ENCODE peak calls at places on chromosomes 4 and X, in seven cellular contexts. U, X, Y, K, E, V and T are unnamed samples.

GRCh38 chrX:48509245-48509590 is 426 bp downstream of the PORCN start:
- DNase-seq in X (no peak), E (no peak), V (no peak), U (no peak), Y (no peak), K (no peak), T (no peak)

GRCh38 chrX:95290455-95290854 is 1394.2 kb upstream of the DIAPH2 start:
- DNase-seq in K (no peak), U (no peak), E (no peak), Y (peak), X (no peak), V (no peak), T (no peak)

GRCh38 chrX:41332408-41332987 is 1.5 kb upstream of the DDX3X start:
- DNase-seq in K (no peak), Y (no peak), X (peak), U (no peak), V (no peak), E (peak), T (no peak)

GRCh38 chr4:154332681-154333421 is 158.7 kb downstream of the DCHS2 start:
- DNase-seq in V (peak), K (peak), X (peak), U (peak), E (peak), Y (peak), T (no peak)

GRCh38 chrX:374566-374965 is 12.1 kb downstream of the PPP2R3B start:
- DNase-seq in Y (no peak), U (no peak), K (no peak), X (no peak), E (no peak), V (no peak), T (no peak)

GRCh38 chrX:15170927-15171326 is 99.0 kb downstream of the ASB9 start:
- DNase-seq in E (no peak), K (no peak), Y (no peak), X (no peak), V (no peak), U (no peak), T (no peak)

GRCh38 chr4:138629669-138630068 is 385.9 kb upstream of the NOCT start:
- DNase-seq in E (no peak), V (no peak), Y (no peak), K (no peak), U (no peak), X (no peak), T (no peak)

GRCh38 chrX:95059909-95060308 is 1385.9 kb downstream of the FAM133A start:
- DNase-seq in E (no peak), K (no peak), V (no peak), Y (no peak), X (no peak), U (no peak), T (no peak)

GRCh38 chr4:149676076-149676475 is 139.6 kb downstream of the IQCM start:
- DNase-seq in K (no peak), Y (no peak), X (no peak), V (no peak), U (no peak), E (no peak), T (no peak)

GRCh38 chr4:183170894-183171293 is 71.8 kb downstream of the WWC2 start:
- DNase-seq in U (no peak), X (no peak), Y (no peak), K (no peak), V (no peak), E (no peak), T (no peak)

GRCh38 chr4:183164963-183165362 is 65.9 kb downstream of the WWC2 start:
- DNase-seq in V (no peak), X (no peak), E (no peak), U (no peak), Y (no peak), K (no peak), T (no peak)

GRCh38 chr4:183161630-183162029 is 62.6 kb downstream of the WWC2 start:
- DNase-seq in E (no peak), V (no peak), Y (no peak), U (no peak), X (no peak), K (no peak), T (no peak)

GRCh38 chr4:183163135-183163534 is 64.1 kb downstream of the WWC2 start:
- DNase-seq in U (no peak), Y (no peak), V (no peak), E (no peak), X (no peak), K (no peak), T (no peak)

DNA sequence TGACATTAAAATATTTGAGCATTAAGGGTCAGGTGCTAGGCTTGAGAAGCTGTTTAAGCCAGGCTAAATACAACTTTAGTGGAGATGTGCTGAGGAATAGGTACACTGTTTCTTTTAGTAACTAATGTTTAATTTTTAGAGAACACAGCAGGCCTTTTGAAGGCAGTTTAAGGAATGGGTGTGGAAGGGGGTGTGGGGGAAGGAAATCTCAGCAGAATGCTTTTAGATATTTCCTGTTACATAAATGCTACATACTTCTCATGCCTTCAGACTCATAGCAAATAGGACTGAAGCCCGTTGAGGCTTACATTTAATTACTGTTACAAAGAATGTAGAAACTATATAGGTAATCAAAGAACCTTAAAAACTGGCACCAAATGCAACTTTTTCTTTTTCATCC is 66.3 kb downstream of the WWC2 start:
- DNase-seq in U (no peak), E (no peak), X (no peak), K (no peak), Y (no peak), V (no peak), T (no peak)
- H3K27ac ChIP-seq in U (no peak), E (peak), X (no peak), K (peak), Y (no peak), V (no peak), T (no peak)

GRCh38 chrX:10089378-10089795 is 67.4 kb upstream of the CLCN4 start:
- DNase-seq in Y (no peak), X (no peak), K (no peak), U (no peak), V (no peak), E (no peak), T (no peak)
- H3K27ac ChIP-seq in Y (no peak), X (no peak), K (no peak), U (no peak), V (no peak), E (no peak), T (no peak)

DNA sequence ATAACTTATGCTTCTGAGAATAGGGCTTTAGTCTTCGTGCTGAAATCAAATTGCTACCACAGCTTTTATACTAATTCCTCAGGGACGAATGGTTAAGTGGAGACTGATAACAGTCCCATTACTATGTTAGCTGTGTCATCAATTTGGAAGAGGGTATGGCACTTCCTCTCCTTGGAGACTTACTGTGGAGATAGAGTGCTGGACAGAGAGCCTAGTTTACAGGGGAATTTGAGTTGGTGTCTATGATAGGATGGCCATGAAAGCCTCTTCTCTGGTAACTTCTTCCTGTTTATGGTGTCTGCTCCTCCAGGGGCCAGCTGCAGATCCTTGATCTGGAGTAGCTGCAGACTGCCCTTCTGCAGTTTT is 167.7 kb downstream of the ZNF518B start:
- DNase-seq in U (no peak), K (no peak), E (no peak), X (no peak), Y (no peak), V (no peak), T (no peak)
- H3K27ac ChIP-seq in U (no peak), K (no peak), E (no peak), X (no peak), Y (no peak), V (no peak), T (no peak)

DNA sequence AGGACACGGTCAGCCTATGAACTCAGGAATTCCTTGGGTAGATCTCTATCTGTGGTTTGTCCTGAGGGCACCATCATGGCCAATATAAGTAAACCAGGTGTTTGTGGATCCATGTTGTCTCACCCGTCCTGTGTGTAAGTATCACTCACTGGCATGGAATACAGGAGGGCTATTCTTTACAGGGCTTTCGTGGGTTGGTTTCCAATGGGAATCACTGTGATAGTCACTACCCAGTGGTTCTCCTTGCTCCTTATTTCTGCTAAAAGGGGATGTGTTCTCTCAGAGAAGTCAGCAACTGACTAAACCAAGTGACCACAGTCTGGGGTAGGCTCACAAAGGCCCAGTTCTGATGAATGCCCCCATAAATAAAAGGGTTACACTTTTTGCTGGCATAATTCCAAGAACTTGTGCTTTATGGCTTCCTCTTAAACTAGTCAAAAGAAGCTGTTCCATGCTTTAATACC is 236.7 kb upstream of the JADE1 start:
- DNase-seq in V (no peak), K (no peak), X (no peak), U (no peak), E (no peak), Y (no peak), T (no peak)
- H3K27ac ChIP-seq in V (no peak), K (no peak), X (peak), U (no peak), E (no peak), Y (no peak), T (no peak)

GRCh38 chr4:7367894-7368293 is 66.8 kb downstream of the PSAPL1 start:
- DNase-seq in E (peak), X (no peak), U (no peak), K (no peak), V (no peak), Y (no peak), T (no peak)
- H3K27ac ChIP-seq in E (no peak), X (no peak), U (no peak), K (no peak), V (no peak), Y (no peak), T (peak)

GRCh38 chr4:158253350-158253980 is 43.2 kb downstream of the TMEM144 start:
- DNase-seq in U (peak), X (peak), Y (peak), V (peak), K (no peak), E (no peak), T (peak)
- H3K27ac ChIP-seq in U (no peak), X (no peak), Y (no peak), V (no peak), K (no peak), E (no peak), T (peak)

DNA sequence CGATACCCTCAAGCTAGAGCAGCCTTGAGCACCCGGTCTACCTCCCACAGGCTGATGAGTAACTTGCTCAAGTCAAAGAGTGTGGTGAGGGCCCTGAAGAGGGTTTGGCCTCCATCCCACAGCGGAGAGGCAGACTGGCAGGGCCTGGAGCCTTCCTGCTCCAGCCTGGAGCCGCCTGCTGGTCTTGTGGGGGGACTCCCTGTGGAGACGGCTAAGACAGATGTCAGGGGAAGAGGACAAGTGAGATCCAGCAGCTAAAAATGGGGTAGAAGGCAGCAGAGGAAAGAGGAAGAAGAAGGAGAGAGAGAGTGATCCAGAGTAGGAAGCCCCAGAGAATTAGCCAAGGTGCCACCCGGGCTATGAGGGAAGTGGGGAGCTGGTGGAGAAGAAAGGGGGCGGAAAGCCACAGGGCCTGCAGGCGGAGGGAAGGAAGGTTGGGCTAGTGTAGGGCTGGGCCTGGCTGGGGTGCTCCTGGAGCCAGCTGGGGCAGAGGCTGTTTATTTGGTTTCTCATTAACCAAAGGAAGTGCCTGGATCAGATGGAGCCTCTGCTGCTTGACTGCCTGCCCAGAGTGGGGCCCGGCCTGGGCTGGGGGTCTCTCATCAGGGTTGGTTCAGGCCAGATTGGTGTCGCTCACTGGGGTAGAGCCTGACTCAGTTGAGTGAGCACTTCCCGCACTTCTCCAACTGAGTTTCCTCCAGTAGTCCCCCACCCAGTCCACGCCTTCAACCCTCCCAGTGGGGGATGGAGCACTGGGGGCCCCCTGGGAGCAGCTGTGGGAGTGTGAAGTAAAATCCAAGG is 14.2 kb downstream of the EFNB1 start:
- DNase-seq in X (no peak), V (no peak), U (no peak), Y (no peak), K (no peak), E (no peak), T (no peak)
- H3K27ac ChIP-seq in X (no peak), V (no peak), U (no peak), Y (no peak), K (no peak), E (no peak), T (no peak)